ENCODE peak calls at places on chromosome 13, in five cellular contexts. J, N, K, L and H are unnamed samples.

GRCh38 chr13:93900735-93901134 is 578.7 kb downstream of the DCT start:
- DNase-seq in J (no peak), N (no peak), K (no peak), L (no peak), H (no peak)

GRCh38 chr13:36766295-36766694 is 52.7 kb upstream of the RFXAP start:
- DNase-seq in J (peak), N (no peak), K (peak), L (no peak), H (peak)

GRCh38 chr13:102225892-102226291 is 176.0 kb downstream of the FGF14 start:
- DNase-seq in J (no peak), N (no peak), K (no peak), L (no peak), H (no peak)

GRCh38 chr13:110388141-110388943 is 81.3 kb downstream of the COL4A2 start:
- DNase-seq in J (no peak), N (no peak), K (no peak), L (no peak), H (peak)

GRCh38 chr13:98222081-98222554 is 45.0 kb upstream of the RNF113B start:
- DNase-seq in J (no peak), N (no peak), K (no peak), L (no peak), H (no peak)

GRCh38 chr13:36875431-36875830 is 44.6 kb downstream of the SMAD9 start:
- DNase-seq in J (no peak), N (no peak), K (no peak), L (no peak), H (no peak)

GRCh38 chr13:94956407-94957110 is 244.2 kb upstream of the SOX21 start:
- DNase-seq in J (no peak), N (no peak), K (no peak), L (no peak), H (no peak)

GRCh38 chr13:23709521-23709920 is 139.3 kb downstream of the TNFRSF19 start:
- DNase-seq in J (no peak), N (no peak), K (no peak), L (no peak), H (no peak)

GRCh38 chr13:22095794-22096193 is 424.9 kb downstream of the FGF9 start:
- DNase-seq in J (no peak), N (no peak), K (no peak), L (no peak), H (no peak)

GRCh38 chr13:94234766-94235165 is 244.7 kb downstream of the DCT start:
- DNase-seq in J (no peak), N (no peak), K (no peak), L (no peak), H (no peak)

GRCh38 chr13:21949818-21950429 is 279.1 kb downstream of the FGF9 start:
- DNase-seq in J (no peak), N (no peak), K (no peak), L (no peak), H (no peak)

GRCh38 chr13:111387945-111388600 is 67.6 kb downstream of the TEX29 start:
- DNase-seq in J (no peak), N (no peak), K (no peak), L (no peak), H (no peak)

GRCh38 chr13:25654332-25654731 is 282.6 kb downstream of the ATP8A2 start:
- DNase-seq in J (no peak), N (no peak), K (no peak), L (no peak), H (no peak)

GRCh38 chr13:76016799-76017198 is 380.7 kb downstream of the LMO7 start:
- DNase-seq in J (peak), N (peak), K (peak), L (no peak), H (peak)

GRCh38 chr13:32528358-32528757 is 10.2 kb downstream of the N4BP2L2 start:
- DNase-seq in J (no peak), N (no peak), K (no peak), L (no peak), H (no peak)

GRCh38 chr13:69035771-69036170 is 1071.9 kb upstream of the ATXN8OS start:
- DNase-seq in J (no peak), N (no peak), K (no peak), L (no peak), H (no peak)

GRCh38 chr13:99991013-99991805 is 9.6 kb downstream of the ZIC2 start:
- DNase-seq in J (no peak), N (no peak), K (no peak), L (no peak), H (peak)

GRCh38 chr13:80830431-80830830 is 489.5 kb upstream of the SPRY2 start:
- DNase-seq in J (no peak), N (no peak), K (no peak), L (no peak), H (no peak)

GRCh38 chr13:99218545-99218944 is 17.9 kb downstream of the UBAC2 start:
- DNase-seq in J (no peak), N (no peak), K (no peak), L (no peak), H (no peak)

GRCh38 chr13:108496364-108497215 is 132.8 kb upstream of the MYO16 start:
- DNase-seq in J (no peak), N (peak), K (no peak), L (no peak), H (peak)

GRCh38 chr13:80529734-80530133 is 188.8 kb upstream of the SPRY2 start:
- DNase-seq in J (no peak), N (peak), K (no peak), L (no peak), H (no peak)

GRCh38 chr13:36979361-36980040 is 19.6 kb downstream of the ALG5 start:
- DNase-seq in J (no peak), N (no peak), K (no peak), L (no peak), H (no peak)

GRCh38 chr13:100102042-100102441 is 13.1 kb downstream of the PCCA start:
- DNase-seq in J (no peak), N (peak), K (no peak), L (no peak), H (no peak)

GRCh38 chr13:35789335-35790166 is 313.1 kb upstream of the MAB21L1 start:
- DNase-seq in J (peak), N (peak), K (peak), L (no peak), H (peak)

GRCh38 chr13:32255744-32256120 is 59.4 kb downstream of the ZAR1L start:
- DNase-seq in J (peak), N (no peak), K (no peak), L (no peak), H (no peak)

GRCh38 chr13:99974296-99974938 is 2.9 kb upstream of the ZIC5 start:
- DNase-seq in J (no peak), N (no peak), K (no peak), L (no peak), H (peak)

GRCh38 chr13:51645154-51645650 is 60.9 kb downstream of the WDFY2 start:
- DNase-seq in J (no peak), N (no peak), K (no peak), L (no peak), H (peak)

GRCh38 chr13:68056816-68057710 is 826.9 kb upstream of the PCDH9 start:
- DNase-seq in J (peak), N (no peak), K (no peak), L (no peak), H (peak)

GRCh38 chr13:52669677-52670076 is 17.0 kb downstream of the SUGT1 start:
- DNase-seq in J (no peak), N (no peak), K (no peak), L (no peak), H (no peak)
- TF ChIP-seq REST in J (no peak), N (no peak), K (no peak), L (no peak), H (no peak)

GRCh38 chr13:39516140-39516539 is 86.9 kb downstream of the LHFPL6 start:
- DNase-seq in J (no peak), N (no peak), K (no peak), L (no peak), H (no peak)
- H2AFZ ChIP-seq in J (no peak), N (no peak), K (no peak), L (no peak), H (no peak)

GRCh38 chr13:41561179-41561578 is 103.8 kb downstream of the RGCC start:
- DNase-seq in J (no peak), N (no peak), K (no peak), L (no peak), H (no peak)
- TF ChIP-seq EZH2 in J (no peak), N (no peak), K (no peak), L (no peak), H (no peak)

DNA sequence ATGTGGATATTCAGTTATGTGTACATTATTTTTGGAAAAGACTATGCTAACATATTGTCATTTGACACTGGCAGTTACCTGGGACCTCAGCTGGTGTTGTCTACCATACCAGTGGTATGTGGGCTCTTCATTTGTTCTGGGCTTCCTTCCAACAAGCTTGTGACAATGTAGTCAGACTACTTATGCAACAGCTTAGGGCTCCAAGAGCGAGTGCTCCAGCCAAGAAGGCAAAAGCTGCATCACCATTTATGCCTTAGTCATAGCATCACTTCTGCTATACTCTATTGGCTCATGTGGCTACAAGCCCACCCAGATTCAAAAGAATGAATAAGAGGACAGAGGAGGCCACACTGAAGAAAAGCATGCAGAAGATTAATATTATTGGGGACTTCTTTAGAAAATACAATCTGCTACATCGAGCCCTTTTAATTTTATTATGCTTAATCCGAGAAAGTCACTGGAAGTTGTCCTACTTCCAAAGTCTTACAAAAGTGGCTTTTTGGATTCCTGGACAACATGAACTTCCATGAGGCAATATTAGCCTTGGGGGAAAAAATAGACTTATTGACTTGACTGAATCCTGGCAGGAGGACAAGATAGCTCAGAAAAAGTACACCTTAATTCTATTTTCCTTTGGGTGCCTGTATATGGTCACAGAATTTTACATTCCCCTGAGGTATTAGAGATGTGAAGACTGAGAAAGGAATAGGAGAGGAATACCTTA is 529.4 kb upstream of the HTR2A start:
- DNase-seq in J (no peak), N (no peak), K (no peak), L (no peak), H (no peak)
- TF ChIP-seq REST in J (no peak), N (no peak), K (no peak), L (no peak), H (no peak)

DNA sequence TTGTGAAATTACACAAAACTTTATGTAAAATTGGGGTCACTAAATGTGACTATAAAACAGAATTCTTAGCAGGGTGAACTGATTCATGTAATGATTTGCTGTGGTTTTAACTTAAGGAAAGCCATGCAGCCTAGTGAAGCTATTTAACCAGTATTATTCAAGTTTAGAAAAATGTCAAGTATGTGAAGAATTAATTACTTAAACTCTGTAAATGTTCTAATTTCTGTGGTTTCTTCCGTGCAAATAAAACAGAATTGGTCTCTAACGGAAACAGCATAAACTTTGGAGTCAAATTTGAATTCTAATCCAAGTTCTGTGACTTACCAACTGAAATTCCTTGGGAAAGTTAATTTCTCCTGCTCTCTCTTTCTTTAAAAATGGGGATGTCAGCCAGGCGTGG is 13.3 kb downstream of the CDC16 start:
- DNase-seq in J (no peak), N (no peak), K (no peak), L (no peak), H (no peak)
- H2AFZ ChIP-seq in J (no peak), N (no peak), K (no peak), L (no peak), H (no peak)

DNA sequence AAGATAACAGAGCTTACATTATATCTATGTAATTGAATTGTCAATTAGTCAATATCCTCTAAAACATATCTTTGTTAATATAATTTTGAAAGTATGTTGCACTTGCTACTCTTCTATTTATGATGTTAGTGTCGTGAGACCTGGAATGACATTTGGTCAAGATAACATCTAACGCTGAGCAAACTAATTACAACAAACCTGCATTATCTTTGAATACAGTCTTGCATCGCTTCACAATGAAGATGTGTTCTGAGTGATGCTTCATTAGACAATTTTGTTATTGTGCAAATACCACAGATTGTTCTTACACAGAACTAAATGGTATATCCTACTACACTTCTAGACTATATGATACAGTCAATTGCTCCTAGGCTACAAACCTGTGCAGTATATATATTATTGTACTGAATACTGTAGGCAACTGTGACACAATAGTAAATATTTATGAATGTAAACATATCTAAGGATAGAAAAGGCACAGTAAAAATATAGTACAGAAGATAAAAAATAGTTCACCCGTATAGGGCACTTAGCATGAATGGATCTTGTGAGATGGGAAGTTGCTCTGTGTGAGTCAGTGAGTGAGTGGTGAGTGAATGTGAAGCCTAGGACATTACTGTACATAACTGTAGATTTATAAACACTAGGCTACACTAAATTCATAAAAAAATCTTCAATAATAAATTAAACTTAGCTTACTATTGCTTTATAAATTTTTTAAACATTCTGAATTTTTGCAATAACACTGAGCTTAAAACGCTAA is 1773.8 kb downstream of the PCDH9 start:
- DNase-seq in J (no peak), N (no peak), K (no peak), L (no peak), H (no peak)
- TF ChIP-seq EZH2 in J (no peak), N (no peak), K (no peak), L (no peak), H (no peak)